ENCODE peak calls at places on chromosome 7, in five cellular contexts. Q is activated T-helper 9 cell treated with anti-CD3 and anti-CD28 coated beads, Interleukin-2, amount 50 U/mL, for 16 hours; S is PC-9; H is osteoblast; Z is lower lobe of right lung. L is an unnamed sample.

GRCh38 chr7:474605-475424 is 44.8 kb downstream of the PDGFA start:
- DNase-seq in H (no peak), S (no peak), Q (no peak), Z (no peak), L (no peak)

GRCh38 chr7:133691727-133692450 is 435.3 kb upstream of the LRGUK start:
- DNase-seq in Z (no peak), S (no peak), Q (no peak), H (no peak), L (no peak)

GRCh38 chr7:47458486-47458885 is 123.4 kb downstream of the TNS3 start:
- DNase-seq in Z (no peak), Q (no peak), H (no peak), S (no peak), L (no peak)

GRCh38 chr7:142890838-142891485 is 5.4 kb upstream of the TRPV6 start:
- DNase-seq in Q (no peak), S (no peak), H (no peak), Z (no peak), L (no peak)

GRCh38 chr7:18906901-18907300 is 210.5 kb downstream of the TWIST1 start:
- DNase-seq in H (no peak), S (no peak), Q (no peak), Z (no peak), L (no peak)

GRCh38 chr7:79281406-79281805 is 172.1 kb downstream of the MAGI2 start:
- DNase-seq in Z (no peak), Q (no peak), H (no peak), S (no peak), L (no peak)

GRCh38 chr7:44224216-44224950 is 23.6 kb downstream of the YKT6 start:
- DNase-seq in S (no peak), H (no peak), Z (peak), Q (no peak), L (no peak)

GRCh38 chr7:40219917-40220316 is 85.1 kb downstream of the SUGCT start:
- DNase-seq in Q (no peak), H (peak), S (no peak), Z (no peak), L (no peak)

GRCh38 chr7:122546496-122546895 is 152.4 kb downstream of the RNF133 start:
- DNase-seq in H (no peak), Q (no peak), S (no peak), Z (no peak), L (no peak)

GRCh38 chr7:91326516-91327209 is 62.4 kb downstream of the FZD1 start:
- DNase-seq in Q (no peak), Z (no peak), S (no peak), H (no peak), L (no peak)

GRCh38 chr7:4025694-4026615 is 656.1 kb upstream of the FOXK1 start:
- DNase-seq in Q (no peak), S (no peak), H (no peak), Z (no peak), L (no peak)

GRCh38 chr7:156667110-156667436 is 26.5 kb downstream of the RNF32 start:
- DNase-seq in S (no peak), H (no peak), Z (no peak), Q (no peak), L (no peak)

GRCh38 chr7:107080099-107080505 is 35.6 kb downstream of the PRKAR2B start:
- DNase-seq in Q (no peak), H (no peak), Z (no peak), S (no peak), L (no peak)

GRCh38 chr7:56028942-56029630 is 22.2 kb downstream of the PSPH start:
- DNase-seq in Z (no peak), Q (no peak), S (peak), H (no peak), L (no peak)

L was measured in MV-4-11.